ENCODE peak calls at places on chromosome 16, in nine cellular contexts. R is stimulated activated CD4-positive, alpha-beta T cell treated with anti-CD3 and anti-CD28 coated beads, Interleukin-15, amount 100 ng/mL, for 48 hours; L is cardiac muscle cell; Z is HFFc6; X is mucosa of descending colon; U is NB4; A is anterior cingulate cortex; H is tibial artery; O is HEK293T. S is an unnamed sample.
A peak's percentile ranks its signal among the peaks of the same experiment; 100 is the strongest.

GRCh38 chr16:8899709-8900317 is 17.7 kb downstream of the LITAFD start:
- DNase-seq in Z (no peak), H (no peak), L (no peak), A (no peak), R (no peak), U (peak; percentile 22), O (no peak), X (no peak), S (no peak)

GRCh38 chr16:28863929-28864886 is 565 bp downstream of the SH2B1 start:
- DNase-seq in U (peak; percentile 35), O (no peak), Z (peak; percentile 30), H (no peak), R (no peak), X (peak; percentile 70), A (peak; percentile 24), L (peak; percentile 47), S (no peak)

GRCh38 chr16:85181091-85181738 is 68.9 kb upstream of the CIBAR2 start:
- DNase-seq in L (peak; percentile 34), R (no peak), X (no peak), A (no peak), O (no peak), H (no peak), U (no peak), Z (no peak), S (no peak)

GRCh38 chr16:49441366-49441780 is 67.8 kb downstream of the C16orf78 start:
- DNase-seq in O (no peak), Z (no peak), A (no peak), H (peak; percentile 50), U (peak; percentile 36), X (peak; percentile 54), L (peak; percentile 52), R (peak; percentile 51), S (no peak)

GRCh38 chr16:1929105-1929504 is 10.9 kb upstream of the HS3ST6 start:
- DNase-seq in A (no peak), R (no peak), L (peak; percentile 44), H (no peak), Z (no peak), O (no peak), U (peak; percentile 47), X (peak; percentile 62), S (peak; percentile 26)

GRCh38 chr16:85448557-85449194 is 164.4 kb upstream of the GSE1 start:
- DNase-seq in O (no peak), Z (no peak), L (no peak), X (peak; percentile 73), H (no peak), A (no peak), R (no peak), U (peak; percentile 41), S (no peak)

GRCh38 chr16:57738844-57739243 is 3.3 kb downstream of the KATNB1 start:
- DNase-seq in A (no peak), X (no peak), U (no peak), L (no peak), H (no peak), R (no peak), O (no peak), Z (no peak), S (no peak)

GRCh38 chr16:80265624-80266306 is 275.0 kb upstream of the DYNLRB2 start:
- DNase-seq in O (no peak), L (no peak), Z (no peak), H (no peak), U (no peak), X (peak; percentile 54), R (no peak), A (no peak), S (no peak)

GRCh38 chr16:165218-165538 is 600 bp upstream of the HBM start:
- DNase-seq in R (no peak), X (no peak), H (no peak), U (no peak), A (no peak), Z (no peak), O (no peak), L (no peak), S (no peak)

GRCh38 chr16:54402270-54402669 is 115.7 kb upstream of the IRX3 start:
- DNase-seq in H (no peak), R (no peak), L (no peak), Z (peak; percentile 43), X (no peak), A (no peak), U (no peak), O (no peak), S (no peak)

GRCh38 chr16:4578961-4579530 is 22.9 kb downstream of the C16orf96 start:
- DNase-seq in O (no peak), H (no peak), X (no peak), R (no peak), L (no peak), Z (no peak), U (no peak), A (no peak), S (no peak)

GRCh38 chr16:9092282-9092962 is 978 bp downstream of the HAPSTR1 start:
- DNase-seq in O (peak; percentile 15), H (peak; percentile 80), X (peak; percentile 63), Z (no peak), L (peak; percentile 57), R (peak; percentile 23), A (peak; percentile 27), U (peak; percentile 59), S (peak; percentile 50)

GRCh38 chr16:78473031-78473699 is 373.7 kb downstream of the WWOX start:
- DNase-seq in L (no peak), X (no peak), U (no peak), A (no peak), H (no peak), O (no peak), Z (no peak), R (no peak), S (no peak)

GRCh38 chr16:11619327-11619851 is 32.7 kb upstream of the LITAF start:
- DNase-seq in R (no peak), O (no peak), Z (no peak), A (no peak), U (peak; percentile 59), X (no peak), L (no peak), H (no peak), S (no peak)

GRCh38 chr16:10982430-10983174 is 38.2 kb downstream of the CLEC16A start:
- DNase-seq in X (no peak), Z (no peak), R (no peak), U (no peak), O (no peak), H (no peak), A (peak; percentile 18), L (no peak), S (no peak)

GRCh38 chr16:47779201-47780016 is 318.3 kb downstream of the PHKB start:
- DNase-seq in L (no peak), X (peak; percentile 2), O (no peak), A (peak; percentile 41), Z (no peak), H (no peak), R (no peak), U (peak; percentile 29), S (peak; percentile 82)

GRCh38 chr16:5653789-5654188 is 556.2 kb upstream of the EEF2KMT start:
- DNase-seq in X (no peak), O (no peak), A (no peak), Z (no peak), U (no peak), H (no peak), L (no peak), R (no peak), S (no peak)

GRCh38 chr16:88754912-88755744 is 29.9 kb downstream of the PIEZO1 start:
- DNase-seq in L (no peak), X (no peak), O (peak; percentile 42), U (no peak), H (no peak), R (no peak), A (peak; percentile 20), Z (peak; percentile 82), S (no peak)

GRCh38 chr16:2159052-2159838 is 3.7 kb downstream of the TRAF7 start:
- DNase-seq in O (no peak), Z (no peak), U (no peak), H (peak; percentile 80), R (no peak), L (no peak), A (peak; percentile 71), X (peak; percentile 77), S (no peak)

GRCh38 chr16:81094771-81095251 is 1.4 kb downstream of the GCSH start:
- DNase-seq in O (no peak), L (no peak), A (no peak), X (no peak), U (peak; percentile 20), Z (no peak), H (no peak), R (no peak), S (peak; percentile 4)

GRCh38 chr16:19153876-19154275 is 14.2 kb upstream of the SYT17 start:
- DNase-seq in O (peak; percentile 56), H (no peak), L (no peak), Z (no peak), X (no peak), A (no peak), R (no peak), U (peak; percentile 48), S (peak; percentile 83)

GRCh38 chr16:58661199-58661830 is 23.3 kb downstream of the SLC38A7 start:
- DNase-seq in O (peak; percentile 80), U (peak; percentile 86), X (peak; percentile 58), R (no peak), A (peak; percentile 30), H (no peak), Z (peak; percentile 91), L (peak; percentile 76), S (peak; percentile 82)

GRCh38 chr16:2035431-2036199 is 8.9 kb downstream of the NHERF2 start:
- DNase-seq in A (no peak), H (peak; percentile 90), U (no peak), X (no peak), O (no peak), L (no peak), R (no peak), Z (peak; percentile 81), S (no peak)

GRCh38 chr16:30972872-30973271 is 12.1 kb upstream of the HSD3B7 start:
- DNase-seq in U (no peak), Z (peak; percentile 36), X (no peak), H (no peak), R (no peak), A (no peak), L (no peak), O (peak; percentile 66), S (no peak)